ENCODE peak calls at places on chromosome 17, in nine cellular contexts. L is GOT3; E is NCI-H1092; I is activated CD8-positive, alpha-beta memory T cell treated with anti-CD3 and anti-CD28 coated beads for 4 hours; K is HL-60; A is AG08395; M is T-cell; D is fibroblast of mammary gland; C is DMS79. W is an unnamed sample.

GRCh38 chr17:37683454-37683984 is 40.3 kb upstream of the DDX52 start:
- DNase-seq in K (no peak), D (no peak), L (no peak), C (no peak), M (no peak), A (no peak), I (no peak), E (no peak), W (no peak)

GRCh38 chr17:62076864-62077788 is 12.0 kb upstream of the MED13 start:
- DNase-seq in D (no peak), E (no peak), L (no peak), K (no peak), I (no peak), M (no peak), A (no peak), C (no peak), W (no peak)

GRCh38 chr17:66767164-66767933 is 67.6 kb upstream of the CACNG5 start:
- DNase-seq in M (no peak), E (no peak), C (no peak), D (no peak), L (no peak), I (no peak), A (no peak), K (no peak), W (no peak)

GRCh38 chr17:13273744-13274295 is 256.0 kb upstream of the ELAC2 start:
- DNase-seq in E (no peak), C (no peak), K (no peak), A (peak), D (no peak), M (no peak), L (no peak), I (no peak), W (no peak)

GRCh38 chr17:62804822-62805221 is 3.3 kb downstream of the MARCHF10 start:
- DNase-seq in M (no peak), K (no peak), I (no peak), C (no peak), D (peak), A (no peak), E (no peak), L (no peak), W (peak)

GRCh38 chr17:59357219-59357699 is 25.8 kb downstream of the YPEL2 start:
- DNase-seq in M (no peak), C (no peak), E (no peak), A (peak), I (no peak), D (no peak), L (no peak), K (no peak), W (peak)

GRCh38 chr17:36105718-36106117 is 2.1 kb downstream of the CCL4 start:
- DNase-seq in K (peak), C (no peak), D (no peak), L (no peak), A (no peak), M (no peak), I (no peak), E (no peak), W (no peak)

GRCh38 chr17:81952792-81953228 is 5.8 kb upstream of the MYADML2 start:
- DNase-seq in A (no peak), M (no peak), K (no peak), I (no peak), C (no peak), D (no peak), L (no peak), E (no peak), W (no peak)

GRCh38 chr17:46013502-46014165 is 14.6 kb downstream of the STH start:
- DNase-seq in E (peak), L (no peak), A (peak), K (no peak), M (no peak), C (no peak), I (no peak), D (peak), W (peak)

GRCh38 chr17:12859520-12859919 is 70.2 kb downstream of the ARHGAP44 start:
- DNase-seq in K (no peak), L (no peak), A (no peak), C (no peak), D (peak), I (no peak), M (no peak), E (no peak), W (peak)

GRCh38 chr17:39339272-39339671 is 62.2 kb downstream of the FBXL20 start:
- DNase-seq in M (no peak), L (no peak), E (no peak), C (no peak), K (no peak), I (no peak), A (no peak), D (no peak), W (no peak)

GRCh38 chr17:69444023-69444422 is 29.5 kb downstream of the MAP2K6 start:
- DNase-seq in I (no peak), A (no peak), D (no peak), K (no peak), M (no peak), C (no peak), L (no peak), E (no peak), W (no peak)

GRCh38 chr17:81871387-81872120 is 417 bp upstream of the ARHGDIA start:
- DNase-seq in E (peak), D (peak), L (peak), M (peak), A (peak), C (no peak), K (peak), I (peak), W (peak)

GRCh38 chr17:75869282-75870141 is 8.9 kb downstream of the TRIM47 start:
- DNase-seq in E (peak), D (peak), M (no peak), I (no peak), K (no peak), A (peak), L (no peak), C (no peak), W (no peak)

GRCh38 chr17:44543213-44543904 is 13.9 kb upstream of the FZD2 start:
- DNase-seq in E (no peak), L (no peak), C (no peak), I (no peak), D (peak), M (no peak), K (no peak), A (peak), W (peak)

GRCh38 chr17:2459917-2460271 is 51.8 kb downstream of the METTL16 start:
- DNase-seq in E (no peak), C (no peak), I (no peak), K (no peak), M (no peak), L (no peak), A (no peak), D (no peak), W (no peak)

GRCh38 chr17:82780981-82781893 is 29.4 kb downstream of the TBCD start:
- DNase-seq in K (no peak), A (no peak), M (no peak), D (no peak), I (no peak), E (no peak), L (no peak), C (no peak), W (no peak)

GRCh38 chr17:75738218-75738802 is 17.1 kb downstream of the ITGB4 start:
- DNase-seq in D (peak), E (no peak), I (no peak), C (no peak), K (peak), L (no peak), M (no peak), A (peak), W (peak)

GRCh38 chr17:78014651-78015050 is 56.1 kb downstream of the TNRC6C start:
- DNase-seq in L (no peak), C (no peak), M (no peak), D (no peak), K (no peak), I (no peak), A (no peak), E (no peak), W (no peak)

GRCh38 chr17:33335491-33336173 is 42.5 kb upstream of the ASIC2 start:
- DNase-seq in I (no peak), E (no peak), A (no peak), C (no peak), M (no peak), K (no peak), L (no peak), D (no peak), W (no peak)

GRCh38 chr17:1716076-1716911 is 6.1 kb upstream of the TLCD2 start:
- DNase-seq in K (peak), C (peak), E (peak), L (peak), D (peak), I (peak), A (peak), M (peak), W (peak)

GRCh38 chr17:78572277-78573205 is 4.7 kb downstream of the DNAH17 start:
- DNase-seq in D (no peak), M (no peak), K (no peak), A (no peak), I (no peak), E (no peak), C (no peak), L (no peak), W (no peak)

GRCh38 chr17:67139784-67140665 is 95.7 kb downstream of the CACNG1 start:
- DNase-seq in L (no peak), I (no peak), D (peak), C (no peak), A (no peak), E (no peak), M (no peak), K (no peak), W (no peak)

GRCh38 chr17:62075308-62075815 is 10.3 kb upstream of the MED13 start:
- DNase-seq in D (peak), E (no peak), I (no peak), K (no peak), A (no peak), M (no peak), C (no peak), L (no peak), W (no peak)

GRCh38 chr17:63676540-63676933 is 23.4 kb downstream of the LIMD2 start:
- DNase-seq in C (no peak), A (no peak), E (no peak), M (no peak), I (no peak), D (no peak), L (no peak), K (no peak), W (no peak)

GRCh38 chr17:2876467-2876866 is 80.2 kb downstream of the RAP1GAP2 start:
- DNase-seq in I (no peak), C (no peak), K (no peak), D (no peak), E (no peak), A (no peak), L (no peak), M (no peak), W (no peak)

GRCh38 chr17:46964315-46965265 is 14.5 kb downstream of the RPRML start:
- DNase-seq in E (no peak), A (peak), I (no peak), L (no peak), M (no peak), D (peak), C (no peak), K (no peak), W (no peak)

GRCh38 chr17:69170377-69170776 is 28.7 kb upstream of the ABCA6 start:
- DNase-seq in C (no peak), M (no peak), E (no peak), A (no peak), D (peak), I (no peak), K (peak), L (no peak), W (no peak)

W was measured in hepatic stellate cell.